ENCODE peak calls at places on chromosomes 13 and 19, in four cellular contexts. B is IMR-90, X is A549, Y is GM12878. W is an unnamed sample.

GRCh38 chr19:10639836-10640235 is 14.3 kb upstream of the ILF3 start:
- DNase-seq in B (no peak), X (no peak), Y (peak), W (no peak)

GRCh38 chr19:31099470-31100190 is 249.6 kb downstream of the TSHZ3 start:
- DNase-seq in B (no peak), X (no peak), Y (no peak), W (no peak)

GRCh38 chr13:110726726-110727125 is 13.2 kb downstream of the ING1 start:
- DNase-seq in B (no peak), X (no peak), Y (no peak), W (no peak)

GRCh38 chr13:50645092-50645491 is 198.4 kb downstream of the DLEU7 start:
- DNase-seq in B (no peak), X (no peak), Y (no peak), W (no peak)

GRCh38 chr13:87123987-87124784 is 547.0 kb upstream of the SLITRK5 start:
- DNase-seq in B (peak), X (peak), Y (no peak), W (peak)

GRCh38 chr19:41843371-41843770 is 1.1 kb downstream of the LYPD4 start:
- DNase-seq in B (no peak), X (no peak), Y (no peak), W (no peak)

GRCh38 chr19:39908803-39909202 is 25.6 kb downstream of the FCGBP start:
- DNase-seq in B (no peak), X (no peak), Y (no peak), W (no peak)

GRCh38 chr19:40236366-40236765 is 9.9 kb upstream of the CCNP start:
- DNase-seq in B (no peak), X (no peak), Y (no peak), W (no peak)

GRCh38 chr13:44404261-44405139 is 30.9 kb downstream of the SERP2 start:
- DNase-seq in B (no peak), X (no peak), Y (no peak), W (no peak)

GRCh38 chr19:35034588-35035382 is 4.5 kb downstream of the SCN1B start:
- DNase-seq in B (no peak), X (no peak), Y (no peak), W (no peak)

GRCh38 chr13:101527130-101527529 is 74.7 kb downstream of the ITGBL1 start:
- DNase-seq in B (peak), X (no peak), Y (no peak), W (no peak)

GRCh38 chr13:28171266-28171665 is 32.9 kb downstream of the PAN3 start:
- DNase-seq in B (no peak), X (no peak), Y (no peak), W (no peak)

GRCh38 chr19:3065675-3066357 is 3.5 kb upstream of the TLE5 start:
- DNase-seq in B (no peak), X (no peak), Y (peak), W (no peak)

GRCh38 chr13:97125051-97125809 is 96.9 kb upstream of the MBNL2 start:
- DNase-seq in B (peak), X (peak), Y (peak), W (peak)

GRCh38 chr19:5261151-5261890 is 79.3 kb downstream of the PTPRS start:
- DNase-seq in B (no peak), X (no peak), Y (no peak), W (no peak)

GRCh38 chr13:42658019-42658418 is 84.1 kb downstream of the TNFSF11 start:
- DNase-seq in B (no peak), X (no peak), Y (no peak), W (no peak)

GRCh38 chr19:732325-733069 is 18.4 kb upstream of the MISP start:
- DNase-seq in B (no peak), X (no peak), Y (no peak), W (no peak)

GRCh38 chr19:6278740-6279619 is 795 bp downstream of the MLLT1 start:
- DNase-seq in B (no peak), X (no peak), Y (no peak), W (no peak)

GRCh38 chr13:110914293-110915056 is 394 bp downstream of the ANKRD10 start:
- DNase-seq in B (peak), X (peak), Y (no peak), W (peak)

GRCh38 chr19:45597425-45598111 is 4.4 kb downstream of the GPR4 start:
- DNase-seq in B (no peak), X (no peak), Y (no peak), W (no peak)

GRCh38 chr19:45475537-45476348 is 7.9 kb downstream of the FOSB start:
- DNase-seq in B (peak), X (peak), Y (no peak), W (no peak)

GRCh38 chr13:68927387-68928026 is 1180.1 kb upstream of the ATXN8OS start:
- DNase-seq in B (no peak), X (peak), Y (no peak), W (peak)

GRCh38 chr19:20964798-20965197 is 41.7 kb downstream of the ZNF85 start:
- DNase-seq in B (no peak), X (no peak), Y (no peak), W (no peak)

GRCh38 chr13:64278493-64278892 is 2862.8 kb upstream of the PCDH20 start:
- DNase-seq in B (peak), X (no peak), Y (no peak), W (no peak)

GRCh38 chr13:95643814-95644598 is 500 bp downstream of the DZIP1 start:
- DNase-seq in B (peak), X (peak), Y (no peak), W (peak)

GRCh38 chr13:23956106-23956505 is 58.8 kb upstream of the C1QTNF9B start:
- DNase-seq in B (peak), X (peak), Y (no peak), W (no peak)

GRCh38 chr13:112510002-112510780 is 77.8 kb downstream of the TUBGCP3 start:
- DNase-seq in B (peak), X (peak), Y (no peak), W (peak)

GRCh38 chr13:30132623-30133553 is 174.5 kb downstream of the KATNAL1 start:
- DNase-seq in B (peak), X (peak), Y (no peak), W (peak)

GRCh38 chr19:15995536-15995935 is 46.7 kb downstream of the OR10H4 start:
- DNase-seq in B (no peak), X (no peak), Y (no peak), W (no peak)

GRCh38 chr19:16831531-16831930 is 2.3 kb downstream of the SIN3B start:
- DNase-seq in B (no peak), X (no peak), Y (no peak), W (no peak)

GRCh38 chr13:68713394-68713793 is 1394.2 kb upstream of the ATXN8OS start:
- DNase-seq in B (no peak), X (no peak), Y (no peak), W (no peak)

GRCh38 chr13:43544011-43544410 is 242.8 kb downstream of the ENOX1 start:
- DNase-seq in B (peak), X (peak), Y (no peak), W (no peak)

GRCh38 chr13:79749985-79750551 is 269.1 kb downstream of the NDFIP2 start:
- DNase-seq in B (peak), X (peak), Y (no peak), W (no peak)

GRCh38 chr19:790971-791604 is 6.2 kb upstream of the PTBP1 start:
- DNase-seq in B (no peak), X (no peak), Y (no peak), W (no peak)

GRCh38 chr19:37078717-37079032 is 442 bp downstream of the ZNF420 start:
- DNase-seq in B (no peak), X (no peak), Y (peak), W (no peak)

GRCh38 chr13:59734393-59734792 is 429.3 kb downstream of the DIAPH3 start:
- DNase-seq in B (no peak), X (no peak), Y (peak), W (no peak)

GRCh38 chr13:36673838-36674326 is at the start of gene SERTM1:
- DNase-seq in B (no peak), X (peak), Y (no peak), W (peak)

GRCh38 chr19:52520013-52520412 is 7.5 kb upstream of the ZNF808 start:
- DNase-seq in B (no peak), X (no peak), Y (no peak), W (no peak)

GRCh38 chr19:48044561-48044960 is 682 bp upstream of the CABP5 start:
- DNase-seq in B (no peak), X (no peak), Y (no peak), W (no peak)

DNA sequence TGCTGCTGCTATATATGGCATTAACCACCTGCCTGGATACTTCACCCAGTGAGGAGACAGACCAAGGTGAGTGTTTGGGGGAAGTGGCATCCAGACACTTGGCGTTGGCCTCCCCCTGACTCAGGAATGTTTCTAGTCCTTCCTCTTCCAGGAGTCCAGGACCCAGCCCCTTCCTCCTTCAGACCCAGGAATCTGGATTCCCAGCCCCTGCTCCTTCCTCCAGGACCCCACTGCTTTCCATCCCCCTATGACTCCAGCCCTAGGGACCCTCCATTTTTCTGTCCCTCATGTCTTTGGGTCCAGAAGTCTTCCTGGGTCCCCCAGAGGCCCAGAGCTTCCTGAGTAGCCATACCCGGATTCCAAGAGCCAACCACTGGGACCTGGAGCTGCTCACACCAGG is 2.1 kb downstream of the PRRG2 start:
- DNase-seq in B (no peak), X (no peak), Y (no peak), W (no peak)
- TF ChIP-seq BHLHE40 in B (no peak), X (no peak), Y (no peak), W (no peak)

DNA sequence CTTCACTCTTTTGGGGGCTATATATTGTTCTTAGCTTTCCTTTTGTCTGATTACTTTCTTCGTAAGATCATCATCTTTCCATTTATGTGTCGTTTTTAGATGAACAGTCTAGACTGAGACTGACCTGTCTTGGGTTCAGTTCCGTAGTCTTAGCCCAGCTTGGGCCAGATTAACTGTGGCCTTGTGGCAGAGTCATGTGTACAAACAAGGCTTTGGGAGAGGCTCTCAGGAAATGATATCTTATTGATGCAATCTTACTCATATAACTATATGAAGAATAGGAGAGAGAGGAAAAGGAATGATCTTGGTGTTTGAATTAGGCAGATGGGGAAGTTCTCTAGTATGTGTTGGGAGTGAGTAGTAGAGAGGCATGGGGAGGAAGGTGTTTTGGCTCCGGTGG is 6.8 kb upstream of the ERCC5 start:
- DNase-seq in B (no peak), X (no peak), Y (no peak), W (no peak)
- TF ChIP-seq BHLHE40 in B (no peak), X (no peak), Y (no peak), W (no peak)

GRCh38 chr13:92500192-92500591 is 726.4 kb upstream of the GPC6 start:
- DNase-seq in B (no peak), X (no peak), Y (no peak), W (peak)
- TF ChIP-seq BHLHE40 in B (no peak), X (no peak), Y (no peak), W (no peak)

GRCh38 chr13:41603917-41604316 is 146.6 kb downstream of the RGCC start:
- DNase-seq in B (peak), X (peak), Y (no peak), W (no peak)
- TF ChIP-seq BHLHE40 in B (no peak), X (no peak), Y (no peak), W (no peak)

GRCh38 chr19:18502633-18503294 is 19.1 kb downstream of the ELL start:
- DNase-seq in B (no peak), X (no peak), Y (no peak), W (no peak)

GRCh38 chr19:18504886-18505610 is 16.8 kb downstream of the ELL start:
- DNase-seq in B (no peak), X (no peak), Y (no peak), W (no peak)

GRCh38 chr19:18503971-18504885 is 17.6 kb downstream of the ELL start:
- DNase-seq in B (no peak), X (peak), Y (no peak), W (no peak)

GRCh38 chr19:18502236-18502632 is 19.6 kb downstream of the ELL start:
- DNase-seq in B (no peak), X (no peak), Y (no peak), W (no peak)

GRCh38 chr19:18503337-18503970 is 18.4 kb downstream of the ELL start:
- DNase-seq in B (no peak), X (no peak), Y (no peak), W (no peak)
- TF ChIP-seq BHLHE40 in B (no peak), X (no peak), Y (no peak), W (no peak)

DNA sequence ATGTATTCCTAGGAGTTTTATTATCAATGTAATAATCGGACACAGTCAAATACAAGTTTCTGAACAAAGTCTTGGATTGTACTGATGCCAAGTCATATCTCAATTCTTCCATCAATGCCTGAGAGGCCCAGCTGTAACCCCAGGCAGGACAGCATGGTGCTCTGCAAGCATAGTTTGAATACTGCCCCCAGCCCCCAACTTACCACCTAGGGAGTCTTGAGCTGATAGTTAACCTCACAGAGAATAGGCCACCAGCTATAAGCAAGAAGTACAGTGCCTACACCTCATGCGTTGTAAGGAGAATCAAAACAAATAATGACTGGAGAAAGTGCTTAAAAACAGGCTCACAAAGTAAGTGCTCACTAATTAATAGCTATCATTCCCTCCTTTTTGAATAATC is 2.7 kb downstream of the PROSER1 start:
- DNase-seq in B (no peak), X (no peak), Y (no peak), W (peak)
- TF ChIP-seq BHLHE40 in B (no peak), X (no peak), Y (no peak), W (no peak)

DNA sequence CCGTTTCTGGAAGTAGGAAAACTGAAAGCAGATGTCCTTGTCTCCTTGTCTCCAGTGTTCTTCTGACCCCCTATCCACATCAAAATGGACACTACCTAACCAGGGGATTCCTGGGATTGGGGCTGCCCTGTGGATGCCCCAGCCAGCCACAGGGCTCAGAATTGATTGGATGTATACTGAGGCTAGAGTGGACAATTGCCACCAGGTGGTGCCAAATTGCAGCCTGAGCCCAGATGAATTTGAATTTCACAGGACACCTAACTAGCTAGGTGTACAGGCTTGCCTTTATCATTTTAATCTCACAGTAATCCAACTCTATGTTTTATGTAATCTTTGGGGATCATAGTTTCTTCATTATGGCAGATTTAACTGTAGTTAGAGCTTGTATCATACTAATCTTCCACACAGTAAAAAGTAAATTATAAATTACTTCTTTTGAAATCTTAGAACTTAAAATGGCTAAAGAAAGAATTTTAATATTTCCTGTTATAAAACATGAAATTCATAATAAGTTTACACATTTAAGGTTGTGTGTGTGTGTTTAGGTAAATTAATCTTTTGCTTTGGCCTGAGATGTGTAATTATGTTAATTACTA is 58.0 kb downstream of the PIBF1 start:
- DNase-seq in B (peak), X (peak), Y (peak), W (peak)
- TF ChIP-seq BHLHE40 in B (no peak), X (no peak), Y (no peak), W (no peak)

GRCh38 chr13:99758465-99759162 is 213.0 kb downstream of the ZIC5 start:
- DNase-seq in B (no peak), X (no peak), Y (no peak), W (no peak)

GRCh38 chr13:99760456-99760855 is 211.1 kb downstream of the ZIC5 start:
- DNase-seq in B (no peak), X (no peak), Y (no peak), W (no peak)

GRCh38 chr13:99756281-99756680 is 215.3 kb downstream of the ZIC5 start:
- DNase-seq in B (no peak), X (no peak), Y (no peak), W (no peak)

GRCh38 chr13:99759163-99759552 is 212.4 kb downstream of the ZIC5 start:
- DNase-seq in B (no peak), X (no peak), Y (no peak), W (no peak)

DNA sequence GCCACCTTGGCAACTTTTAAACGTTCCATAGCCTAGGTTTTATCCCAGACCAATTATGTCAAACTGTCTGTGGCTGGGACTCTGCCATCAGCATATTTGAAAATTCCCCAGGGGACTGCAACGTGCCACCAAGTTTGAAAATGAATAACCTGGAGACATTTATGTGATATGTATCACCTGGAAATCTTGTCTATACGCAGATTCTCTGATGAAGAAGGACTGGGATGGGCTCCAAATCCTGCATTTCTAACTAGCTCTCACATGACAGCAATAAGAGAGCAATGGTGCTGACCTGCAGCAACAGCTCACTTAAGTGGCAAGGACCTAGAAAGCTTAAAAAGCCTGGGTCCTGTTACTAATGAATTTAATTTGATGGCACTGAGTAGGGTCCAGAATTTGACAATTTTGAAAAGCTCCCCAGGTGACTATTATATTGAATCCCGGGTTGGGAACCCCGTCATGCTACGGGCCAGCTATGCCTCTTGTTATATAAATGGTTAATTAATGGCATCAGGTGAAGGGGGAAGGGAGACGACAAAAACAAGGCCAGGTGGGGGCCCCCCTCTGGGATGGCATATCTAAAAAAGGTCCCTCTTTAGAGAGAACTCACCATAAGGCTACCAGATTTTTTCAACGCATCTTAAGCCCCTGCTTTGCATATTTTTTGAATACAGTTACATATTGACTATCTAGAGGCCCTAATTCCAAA is 213.7 kb downstream of the ZIC5 start:
- DNase-seq in B (no peak), X (no peak), Y (no peak), W (no peak)
- TF ChIP-seq BHLHE40 in B (no peak), X (no peak), Y (no peak), W (no peak)

W was measured in HEK293T.